ENCODE peak calls at places on chromosome 4, in five cellular contexts. One of them, this sample, is unnamed.

GRCh38 chr4:58767598-58767997 is 1657.4 kb upstream of the IGFBP7 start:
- DNase-seq in astrocyte of the cerebellum: no peak
- DNase-seq in cardiac muscle cell: no peak
- DNase-seq in naive thymus-derived CD8-positive, alpha-beta T cell: no peak
- DNase-seq in GM12864: no peak
- DNase-seq in this sample: no peak

GRCh38 chr4:25694466-25694865 is 38.8 kb downstream of the SLC34A2 start:
- DNase-seq in astrocyte of the cerebellum: no peak
- DNase-seq in naive thymus-derived CD8-positive, alpha-beta T cell: no peak
- DNase-seq in cardiac muscle cell: no peak
- DNase-seq in GM12864: no peak
- DNase-seq in this sample: no peak

GRCh38 chr4:164251257-164251656 is 502.7 kb upstream of the SMIM31 start:
- DNase-seq in astrocyte of the cerebellum: peak; percentile 12
- DNase-seq in GM12864: no peak
- DNase-seq in naive thymus-derived CD8-positive, alpha-beta T cell: no peak
- DNase-seq in cardiac muscle cell: no peak
- DNase-seq in this sample: no peak

GRCh38 chr4:77156912-77157858 is at the start of gene CCNG2:
- DNase-seq in cardiac muscle cell: peak; percentile 95
- DNase-seq in GM12864: peak; percentile 88
- DNase-seq in naive thymus-derived CD8-positive, alpha-beta T cell: peak; percentile 60
- DNase-seq in astrocyte of the cerebellum: peak; percentile 90
- DNase-seq in this sample: peak; percentile 85

GRCh38 chr4:16264798-16265197 is 38.5 kb upstream of the TAPT1 start:
- DNase-seq in GM12864: peak; percentile 12
- DNase-seq in naive thymus-derived CD8-positive, alpha-beta T cell: no peak
- DNase-seq in cardiac muscle cell: peak; percentile 39
- DNase-seq in astrocyte of the cerebellum: peak; percentile 26
- DNase-seq in this sample: no peak

GRCh38 chr4:120078216-120078615 is 11.6 kb upstream of the MAD2L1 start:
- DNase-seq in astrocyte of the cerebellum: no peak
- DNase-seq in GM12864: no peak
- DNase-seq in cardiac muscle cell: no peak
- DNase-seq in naive thymus-derived CD8-positive, alpha-beta T cell: no peak
- DNase-seq in this sample: no peak

GRCh38 chr4:545612-546011 is 30.5 kb downstream of the TMEM271 start:
- DNase-seq in GM12864: no peak
- DNase-seq in cardiac muscle cell: no peak
- DNase-seq in naive thymus-derived CD8-positive, alpha-beta T cell: no peak
- DNase-seq in astrocyte of the cerebellum: no peak
- DNase-seq in this sample: no peak

GRCh38 chr4:145531193-145531592 is 49.5 kb downstream of the SMAD1 start:
- DNase-seq in astrocyte of the cerebellum: no peak
- DNase-seq in naive thymus-derived CD8-positive, alpha-beta T cell: no peak
- DNase-seq in GM12864: no peak
- DNase-seq in cardiac muscle cell: no peak
- DNase-seq in this sample: peak; percentile 28

This sample was measured in left ventricle myocardium inferior.